ENCODE peak calls at places on chromosomes 6 and 20, in ten cellular contexts. X is Panc1, D is hepatocyte, J is H1, L is mammary epithelial cell, F is mesendoderm, P is GM23338, M is kidney epithelial cell, V is sigmoid colon, K is SK-N-SH. G is an unnamed sample. For H3K27me3 and H3K36me3, the result is how much of the 10 kb centered on the place peaks cover.

GRCh38 chr20:57877131-57877784 is 167.4 kb upstream of the PMEPA1 start:
- DNase-seq in X (no peak), D (no peak), J (no peak), L (no peak), F (no peak), P (no peak), M (no peak), V (peak), K (no peak), G (no peak)

GRCh38 chr6:55578537-55579363 is at the start of gene HMGCLL1:
- DNase-seq in X (no peak), D (peak), J (peak), L (peak), F (peak), P (peak), M (peak), V (peak), K (peak), G (no peak)

GRCh38 chr6:108160009-108160408 is 5.8 kb upstream of the NR2E1 start:
- DNase-seq in X (no peak), D (no peak), J (no peak), L (no peak), F (no peak), P (peak), M (no peak), V (no peak), K (no peak), G (no peak)

GRCh38 chr6:52503853-52504777 is 72.7 kb downstream of the TRAM2 start:
- DNase-seq in X (peak), D (peak), J (no peak), L (peak), F (peak), P (no peak), M (peak), V (peak), K (peak), G (no peak)

GRCh38 chr6:63442870-63443269 is 123.1 kb upstream of the LGSN start:
- DNase-seq in X (no peak), D (no peak), J (no peak), L (no peak), F (no peak), P (no peak), M (no peak), V (no peak), K (no peak), G (no peak)

GRCh38 chr6:107069631-107070548 is 41.9 kb downstream of the MTRES1 start:
- DNase-seq in X (no peak), D (no peak), J (no peak), L (no peak), F (no peak), P (no peak), M (no peak), V (no peak), K (no peak), G (no peak)

GRCh38 chr6:130666796-130667195 is 160.4 kb upstream of the SMLR1 start:
- DNase-seq in X (no peak), D (no peak), J (no peak), L (no peak), F (no peak), P (no peak), M (no peak), V (no peak), K (no peak), G (no peak)

GRCh38 chr6:154202334-154202733 is 154.3 kb downstream of the IPCEF1 start:
- DNase-seq in X (no peak), D (no peak), J (no peak), L (no peak), F (no peak), P (no peak), M (no peak), V (no peak), K (no peak), G (no peak)

GRCh38 chr6:22421187-22421586 is 124.4 kb upstream of the PRL start:
- DNase-seq in X (no peak), D (no peak), J (no peak), L (peak), F (no peak), P (no peak), M (no peak), V (no peak), K (no peak), G (no peak)

GRCh38 chr6:157242791-157243190 is 80.5 kb downstream of the TMEM242 start:
- DNase-seq in X (no peak), D (no peak), J (no peak), L (no peak), F (no peak), P (no peak), M (no peak), V (no peak), K (no peak), G (no peak)

GRCh38 chr6:48403587-48403986 is 292.6 kb upstream of the PTCHD4 start:
- DNase-seq in X (no peak), D (no peak), J (no peak), L (no peak), F (no peak), P (no peak), M (no peak), V (no peak), K (no peak), G (no peak)

GRCh38 chr20:47125553-47126373 is 230.7 kb downstream of the ZMYND8 start:
- DNase-seq in X (no peak), D (no peak), J (no peak), L (peak), F (peak), P (peak), M (no peak), V (no peak), K (no peak), G (no peak)

GRCh38 chr6:117817499-117817898 is 89.6 kb upstream of the SLC35F1 start:
- DNase-seq in X (no peak), D (no peak), J (no peak), L (no peak), F (no peak), P (no peak), M (no peak), V (no peak), K (no peak), G (no peak)

GRCh38 chr6:34834789-34835518 is 43.1 kb downstream of the BLTP3A start:
- DNase-seq in X (no peak), D (no peak), J (no peak), L (peak), F (peak), P (no peak), M (no peak), V (no peak), K (no peak), G (peak)

GRCh38 chr6:50305660-50306059 is 255.9 kb upstream of the DEFB112 start:
- DNase-seq in X (no peak), D (no peak), J (no peak), L (peak), F (peak), P (no peak), M (no peak), V (no peak), K (no peak), G (no peak)

GRCh38 chr6:164505425-164505824 is 804.0 kb downstream of the C6orf118 start:
- DNase-seq in X (no peak), D (no peak), J (no peak), L (no peak), F (no peak), P (no peak), M (no peak), V (no peak), K (no peak), G (no peak)

DNA sequence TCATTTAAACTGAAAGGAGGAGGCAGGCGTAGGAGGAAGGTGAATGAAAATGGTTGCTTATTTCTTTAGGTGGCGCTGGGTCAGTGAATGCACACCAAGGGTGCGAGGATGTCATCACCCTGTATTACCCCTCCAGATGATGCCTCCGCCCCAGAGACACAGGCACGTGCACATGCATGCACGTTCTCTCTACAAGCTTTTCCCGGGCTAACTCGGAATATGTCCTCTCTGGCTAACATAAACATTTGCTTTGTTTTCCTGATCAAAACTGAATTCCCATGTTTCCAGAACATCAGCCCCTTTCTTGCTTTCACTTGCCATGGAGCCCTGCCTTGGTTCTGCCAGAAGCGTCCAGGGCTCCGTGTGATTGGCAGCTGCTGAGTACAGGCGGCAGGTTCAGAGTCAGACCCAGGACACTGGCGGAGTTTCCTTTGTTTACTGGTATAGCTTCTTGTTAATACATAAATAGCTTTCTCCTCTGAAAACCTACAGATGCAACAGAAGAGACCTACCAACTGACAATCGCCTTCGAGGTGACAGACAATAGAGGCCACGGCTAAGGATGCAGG is 131.2 kb upstream of the RPS6KA2 start:
- DNase-seq in X (no peak), D (no peak), J (no peak), L (no peak), F (no peak), P (no peak), M (no peak), V (no peak), K (no peak), G (no peak)
- H3K4me3 ChIP-seq in X (no peak), D (no peak), J (no peak), L (peak), F (no peak), P (no peak), M (no peak), V (peak), K (no peak), G (no peak)

DNA sequence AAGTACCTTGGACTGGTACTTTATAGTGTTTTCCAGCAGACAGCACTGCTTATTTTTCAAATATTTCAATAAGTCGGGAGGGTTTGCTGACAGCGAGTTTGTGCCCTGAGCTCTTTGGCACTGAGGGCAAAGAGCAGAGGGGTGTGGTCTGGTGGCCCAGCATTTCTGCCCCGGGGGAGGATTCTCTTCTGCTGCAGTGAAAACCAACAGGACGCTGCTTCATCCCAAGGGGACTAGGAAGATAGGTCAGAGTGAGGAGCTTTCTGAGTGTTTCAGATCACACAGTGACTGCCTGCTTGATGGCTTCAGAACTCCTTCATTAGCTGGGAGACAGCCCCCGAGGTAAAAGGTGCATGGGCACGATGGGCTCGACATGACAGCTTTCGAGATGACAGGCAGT is 8.6 kb downstream of the ULBP2 start:
- DNase-seq in X (no peak), D (no peak), J (no peak), L (no peak), F (no peak), P (no peak), M (no peak), V (no peak), K (no peak), G (no peak)
- H3K27me3 ChIP-seq in X (under half), D (half or more), J (half or more), L (under half), F (under half), P (half or more), M (under half), V (under half), K (under half), G (under half)

DNA sequence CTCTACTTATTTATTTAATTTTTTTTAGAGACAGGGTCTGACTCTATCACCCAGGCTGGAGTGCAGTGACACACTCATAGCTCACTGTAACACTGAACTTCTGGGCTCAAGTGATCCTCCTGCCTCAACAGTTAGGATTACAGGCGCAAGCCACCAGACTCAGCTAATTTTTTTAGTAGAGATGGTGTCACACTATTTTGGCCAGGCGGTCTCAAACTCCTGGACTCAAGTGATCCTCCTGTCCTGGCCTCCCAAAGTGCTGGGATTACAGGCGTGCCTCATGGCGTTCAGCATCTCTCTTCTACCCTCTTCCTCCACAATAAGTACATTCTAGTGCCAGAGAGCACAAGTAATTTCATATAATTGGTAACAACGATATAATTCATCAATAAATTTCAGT is 5.5 kb downstream of the SSR1 start:
- DNase-seq in X (no peak), D (no peak), J (no peak), L (no peak), F (no peak), P (no peak), M (no peak), V (no peak), K (no peak), G (no peak)
- H3K36me3 ChIP-seq in X (under half), D (under half), J (under half), L (under half), F (under half), P (half or more), M (under half), V (half or more), K (half or more), G (under half)

DNA sequence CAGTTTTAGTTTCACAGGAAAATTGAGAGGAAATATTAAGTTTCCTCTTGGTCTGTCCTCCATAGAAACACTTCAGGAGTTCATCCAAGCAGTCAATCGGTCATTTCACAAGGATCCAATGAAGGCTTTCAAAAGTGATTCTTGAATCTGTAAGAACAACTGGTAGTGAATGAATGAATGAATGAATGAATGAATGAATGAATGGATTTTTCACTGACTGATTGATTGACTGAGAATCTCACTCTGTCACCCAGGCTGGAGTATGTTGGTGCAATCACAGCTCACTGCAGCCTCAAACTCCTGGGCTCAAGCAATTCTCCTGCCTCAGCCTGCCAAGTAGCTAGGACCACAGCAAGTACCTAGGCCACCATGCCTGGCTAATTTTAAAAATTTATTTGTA is 39.4 kb upstream of the TAF8 start:
- DNase-seq in X (no peak), D (no peak), J (no peak), L (no peak), F (no peak), P (no peak), M (no peak), V (no peak), K (no peak), G (no peak)
- H3K4me3 ChIP-seq in X (no peak), D (no peak), J (no peak), L (no peak), F (no peak), P (no peak), M (no peak), V (no peak), K (no peak), G (no peak)

GRCh38 chr20:51563141-51563596 is 20.6 kb upstream of the NFATC2 start:
- DNase-seq in X (no peak), D (peak), J (no peak), L (no peak), F (no peak), P (no peak), M (no peak), V (no peak), K (no peak), G (no peak)
- H3K27me3 ChIP-seq in X (under half), D (under half), J (half or more), L (under half), F (under half), P (half or more), M (under half), V (under half), K (under half), G (under half)

GRCh38 chr6:33676416-33677152 is 34.9 kb downstream of the UQCC2 start:
- DNase-seq in X (no peak), D (no peak), J (no peak), L (no peak), F (no peak), P (no peak), M (no peak), V (no peak), K (no peak), G (no peak)
- H3K36me3 ChIP-seq in X (under half), D (under half), J (under half), L (under half), F (under half), P (under half), M (under half), V (under half), K (under half), G (under half)

G was measured in BJ.